ENCODE peak calls at places on chromosomes 1 and 21, in six cellular contexts. J is ovary, P is uterus, I is transverse colon, V is IMR-90, W is heart left ventricle. G is an unnamed sample.
A peak's percentile ranks its signal among the peaks of the same experiment; 100 is the strongest.

GRCh38 chr1:23791434-23792047 is 596 bp downstream of the LYPLA2 start:
- DNase-seq in J (no peak), P (no peak), I (peak; percentile 50), V (no peak), W (peak; percentile 48), G (no peak)

GRCh38 chr1:4584471-4584870 is 69.9 kb upstream of the AJAP1 start:
- DNase-seq in J (no peak), P (no peak), I (no peak), V (no peak), W (no peak), G (no peak)

GRCh38 chr21:45894891-45895777 is 86.4 kb upstream of the COL6A1 start:
- DNase-seq in J (no peak), P (no peak), I (no peak), V (no peak), W (peak; percentile 9), G (no peak)

GRCh38 chr1:229674042-229674441 is 48.0 kb downstream of the URB2 start:
- DNase-seq in J (no peak), P (no peak), I (no peak), V (no peak), W (no peak), G (no peak)

GRCh38 chr1:22815421-22816062 is 104.9 kb downstream of the EPHB2 start:
- DNase-seq in J (no peak), P (no peak), I (no peak), V (no peak), W (peak; percentile 17), G (no peak)

GRCh38 chr1:156704930-156705320 is 458 bp downstream of the CRABP2 start:
- DNase-seq in J (peak; percentile 80), P (peak; percentile 72), I (peak; percentile 33), V (peak; percentile 75), W (peak; percentile 60), G (peak; percentile 50)

GRCh38 chr1:100187912-100188311 is 9.9 kb upstream of the LRRC39 start:
- DNase-seq in J (peak; percentile 52), P (peak; percentile 36), I (peak; percentile 19), V (peak; percentile 26), W (peak; percentile 79), G (peak; percentile 42)

GRCh38 chr1:3168678-3169077 is 99.7 kb downstream of the PRDM16 start:
- DNase-seq in J (no peak), P (no peak), I (no peak), V (no peak), W (no peak), G (peak; percentile 85)

GRCh38 chr1:49171941-49172593 is 395.4 kb upstream of the BEND5 start:
- DNase-seq in J (no peak), P (no peak), I (no peak), V (no peak), W (no peak), G (no peak)

GRCh38 chr1:181077576-181078242 is 10.8 kb upstream of the IER5 start:
- DNase-seq in J (no peak), P (no peak), I (no peak), V (peak; percentile 61), W (no peak), G (no peak)

GRCh38 chr1:170567214-170567613 is 35.2 kb downstream of the GORAB start:
- DNase-seq in J (no peak), P (no peak), I (no peak), V (no peak), W (no peak), G (no peak)

GRCh38 chr1:55559802-55560201 is 344.6 kb upstream of the USP24 start:
- DNase-seq in J (no peak), P (no peak), I (no peak), V (no peak), W (no peak), G (no peak)

GRCh38 chr1:218982482-218982881 is 191.2 kb upstream of the LYPLAL1 start:
- DNase-seq in J (no peak), P (no peak), I (no peak), V (no peak), W (no peak), G (no peak)

GRCh38 chr1:17471393-17471792 is 31.9 kb upstream of the RCC2 start:
- DNase-seq in J (no peak), P (no peak), I (no peak), V (no peak), W (no peak), G (no peak)

GRCh38 chr1:109208431-109208830 is 5.3 kb upstream of the SARS1 start:
- DNase-seq in J (no peak), P (no peak), I (no peak), V (no peak), W (no peak), G (no peak)

GRCh38 chr1:86753700-86754099 is 49.3 kb downstream of the SH3GLB1 start:
- DNase-seq in J (no peak), P (no peak), I (no peak), V (peak; percentile 10), W (no peak), G (no peak)

GRCh38 chr1:205523891-205524793 is 19.7 kb downstream of the CDK18 start:
- DNase-seq in J (peak; percentile 87), P (peak; percentile 85), I (peak; percentile 84), V (peak; percentile 59), W (peak; percentile 71), G (peak; percentile 86)

GRCh38 chr1:233121947-233122559 is 171.6 kb downstream of the NTPCR start:
- DNase-seq in J (no peak), P (no peak), I (no peak), V (peak; percentile 70), W (no peak), G (no peak)

GRCh38 chr1:226778657-226779058 is 39.6 kb upstream of the ITPKB start:
- DNase-seq in J (no peak), P (peak; percentile 60), I (peak; percentile 51), V (peak; percentile 88), W (peak; percentile 45), G (no peak)

GRCh38 chr1:15900662-15901279 is 53.3 kb downstream of the SPEN start:
- DNase-seq in J (no peak), P (no peak), I (no peak), V (no peak), W (no peak), G (no peak)

GRCh38 chr1:184771190-184771691 is 16.6 kb upstream of the EDEM3 start:
- DNase-seq in J (no peak), P (no peak), I (peak; percentile 13), V (no peak), W (no peak), G (peak; percentile 39)

GRCh38 chr1:89356658-89357400 is 7.0 kb upstream of the GBP6 start:
- DNase-seq in J (no peak), P (no peak), I (no peak), V (peak; percentile 38), W (no peak), G (no peak)

GRCh38 chr1:113459279-113459678 is 69.0 kb downstream of the MAGI3 start:
- DNase-seq in J (no peak), P (no peak), I (no peak), V (no peak), W (no peak), G (no peak)

GRCh38 chr1:154176341-154176740 is 15.6 kb downstream of the TPM3 start:
- DNase-seq in J (no peak), P (no peak), I (peak; percentile 28), V (peak; percentile 85), W (no peak), G (no peak)

GRCh38 chr1:157097692-157098091 is 1.9 kb downstream of the ETV3L start:
- DNase-seq in J (no peak), P (no peak), I (no peak), V (no peak), W (no peak), G (no peak)

DNA sequence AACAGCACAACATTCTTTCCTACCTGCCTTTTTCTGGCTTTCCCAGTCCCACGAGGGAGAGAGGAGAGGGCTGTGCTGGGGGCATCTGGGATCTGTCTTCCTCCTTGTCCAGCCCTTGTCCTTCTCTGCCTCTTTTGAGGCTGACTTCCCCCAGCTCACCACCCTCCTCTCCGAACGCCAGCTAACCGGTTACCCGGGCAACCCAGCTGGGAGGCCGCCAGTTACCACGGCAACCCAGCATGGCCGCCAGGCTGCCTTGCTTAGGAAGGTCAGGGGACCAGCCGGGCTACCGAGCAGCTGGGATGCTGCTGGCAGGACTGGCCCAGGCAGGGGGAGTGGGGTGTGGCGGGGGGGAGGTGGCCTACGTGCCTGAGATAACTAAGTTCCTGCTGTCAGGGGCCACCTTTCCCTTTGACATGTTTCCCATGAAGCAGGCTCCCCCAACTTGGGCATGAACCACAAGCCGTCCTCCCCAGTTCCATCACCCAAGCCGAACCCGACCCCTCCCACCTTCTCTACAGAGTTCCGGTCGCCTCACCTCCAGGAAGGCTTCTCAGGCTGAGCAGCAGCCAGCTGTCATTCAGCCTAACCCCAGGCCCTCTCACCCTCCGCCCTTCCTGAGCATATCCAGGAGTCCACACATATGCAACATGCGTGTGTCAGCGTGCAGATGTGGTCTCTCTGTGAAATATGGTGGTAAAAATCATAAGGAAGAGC is 8.7 kb downstream of the PLEKHA6 start:
- DNase-seq in J (peak; percentile 94), P (peak; percentile 90), I (peak; percentile 72), V (peak; percentile 81), W (peak; percentile 74), G (peak; percentile 64)
- H3K4me3 ChIP-seq in J (no peak overlapping the region), P (no peak overlapping the region), I (no peak overlapping the region), V (peak overlapping the region; percentile 11), W (no peak overlapping the region), G (no peak overlapping the region)

GRCh38 chr1:151829352-151830046 is 2.1 kb downstream of the RORC start:
- DNase-seq in J (no peak), P (no peak), I (no peak), V (no peak), W (no peak), G (no peak)
- H3K4me1 ChIP-seq in J (peaks cover 8% of the 10 kb centered on the region), P (no peaks in the 10 kb centered on the region), I (peaks cover 26% of the 10 kb centered on the region), V (no peaks in the 10 kb centered on the region), W (no peaks in the 10 kb centered on the region), G (peaks cover 77% of the 10 kb centered on the region)

DNA sequence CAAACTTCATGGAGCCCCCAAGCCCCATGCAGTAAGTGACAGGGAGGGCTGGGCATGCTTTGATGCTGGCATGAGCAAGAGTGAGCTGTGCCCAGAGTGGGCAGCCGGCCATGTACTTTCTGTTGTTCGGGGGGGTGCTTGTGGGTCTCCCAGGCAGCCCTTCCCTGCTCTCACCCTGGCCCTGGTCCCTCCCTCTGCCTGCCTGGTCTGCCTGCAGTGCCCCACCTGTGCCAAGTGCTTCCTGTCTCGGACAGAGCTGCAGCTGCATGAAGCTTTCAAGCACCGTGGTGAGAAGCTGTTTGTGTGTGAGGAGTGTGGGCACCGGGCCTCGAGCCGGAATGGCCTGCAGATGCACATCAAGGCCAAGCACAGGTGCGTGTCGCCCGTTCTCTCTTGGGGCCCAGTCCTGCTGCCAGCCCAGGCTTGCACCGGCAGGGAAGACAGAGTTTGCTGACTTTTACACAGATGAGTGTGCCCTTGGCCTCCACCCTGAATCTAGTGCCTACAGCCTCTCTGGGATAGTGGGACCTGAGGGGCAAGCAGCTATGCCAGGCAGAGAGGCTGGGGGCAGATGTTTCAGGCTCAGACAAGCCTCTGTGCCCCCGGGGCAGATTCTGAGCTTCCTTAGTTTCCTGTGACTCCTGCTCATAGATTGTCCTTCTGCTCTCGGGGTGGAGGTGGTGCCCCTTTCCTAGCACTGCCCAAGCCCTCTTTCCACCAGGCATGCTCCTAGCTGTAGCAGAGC is 7.6 kb downstream of the ZBTB48 start:
- DNase-seq in J (no peak), P (no peak), I (no peak), V (no peak), W (peak; percentile 91), G (peak; percentile 59)
- TF ChIP-seq POLR2A in J (no peak), P (no peak), I (no peak), V (no peak), W (no peak), G (no peak)

DNA sequence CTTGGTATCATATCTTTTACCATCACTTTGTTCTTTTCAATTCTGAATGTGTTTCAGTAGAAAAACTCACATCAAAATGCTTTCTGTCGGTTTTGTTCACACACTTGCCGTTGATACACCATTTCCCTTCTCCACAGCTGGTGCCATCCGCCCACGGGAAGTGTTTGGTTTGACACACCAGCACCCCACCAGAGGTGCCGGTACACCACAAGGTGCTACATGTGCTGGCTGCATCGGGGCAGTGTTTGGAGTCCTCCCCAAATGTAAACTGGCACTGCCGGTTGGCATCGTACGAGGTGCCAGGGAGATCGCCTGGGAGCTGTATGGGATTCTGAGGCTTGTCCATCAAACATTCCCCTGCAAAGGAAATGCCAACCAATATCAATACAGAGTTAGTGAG is 5.0 kb downstream of the ADAMTS1 start:
- DNase-seq in J (peak; percentile 38), P (no peak), I (no peak), V (no peak), W (no peak), G (no peak)
- H3K4me3 ChIP-seq in J (peak overlapping the region; percentile 2), P (no peak overlapping the region), I (no peak overlapping the region), V (peak overlapping the region; percentile 23), W (no peak overlapping the region), G (no peak overlapping the region)